ENCODE peak calls at places on chromosomes 6 and 20, in nine cellular contexts. D is tibial artery; J is GM23338; S is transverse colon; I is right cardiac atrium; W is BE2C; K is heart right ventricle; H is mammary epithelial cell; F is naive thymus-derived CD4-positive, alpha-beta T cell. O is an unnamed sample. For H3K27me3 and H3K4me1, the result is how much of the 10 kb centered on the place peaks cover.

GRCh38 chr6:113796040-113796439 is 61.1 kb upstream of the MARCKS start:
- DNase-seq in J (no peak), F (no peak), S (no peak), D (no peak), K (no peak), I (no peak), W (no peak), H (no peak), O (no peak)

GRCh38 chr6:127190552-127190951 is 72.1 kb downstream of the RSPO3 start:
- DNase-seq in S (no peak), D (no peak), J (peak), F (peak), W (no peak), H (no peak), I (no peak), K (no peak), O (peak)

GRCh38 chr6:157372501-157373280 is 8.3 kb upstream of the ZDHHC14 start:
- DNase-seq in H (no peak), D (no peak), S (no peak), K (no peak), J (no peak), F (no peak), W (no peak), I (no peak), O (no peak)

GRCh38 chr6:39625209-39625608 is 100.0 kb downstream of the KIF6 start:
- DNase-seq in J (no peak), D (no peak), I (no peak), W (no peak), F (no peak), K (no peak), H (no peak), S (no peak), O (no peak)

GRCh38 chr20:49424536-49424935 is 57.9 kb downstream of the KCNB1 start:
- DNase-seq in S (no peak), W (peak), F (no peak), I (no peak), J (peak), D (no peak), H (no peak), K (peak), O (no peak)

GRCh38 chr6:85460951-85461805 is 11.3 kb downstream of the NT5E start:
- DNase-seq in D (peak), I (no peak), H (peak), W (no peak), K (no peak), F (peak), J (no peak), S (no peak), O (no peak)

GRCh38 chr20:50029697-50030428 is 47.1 kb downstream of the SNAI1 start:
- DNase-seq in W (no peak), K (peak), D (peak), F (no peak), J (no peak), I (peak), H (peak), S (peak), O (peak)

GRCh38 chr20:49765846-49766541 is 46.6 kb upstream of the SLC9A8 start:
- DNase-seq in I (no peak), K (no peak), H (no peak), S (no peak), J (no peak), D (no peak), F (no peak), W (no peak), O (no peak)

GRCh38 chr6:161348628-161348994 is 74.8 kb upstream of the AGPAT4 start:
- DNase-seq in J (no peak), I (no peak), D (no peak), W (no peak), F (no peak), S (no peak), K (no peak), H (no peak), O (no peak)

GRCh38 chr20:38180781-38181180 is 15.7 kb upstream of the TGM2 start:
- DNase-seq in I (no peak), J (no peak), S (no peak), F (no peak), K (no peak), D (no peak), H (no peak), W (no peak), O (no peak)

GRCh38 chr6:52529311-52529710 is 47.5 kb downstream of the TRAM2 start:
- DNase-seq in I (no peak), K (no peak), D (no peak), W (no peak), S (peak), F (no peak), J (no peak), H (no peak), O (no peak)

GRCh38 chr6:52530351-52530750 is 46.5 kb downstream of the TRAM2 start:
- DNase-seq in H (no peak), S (no peak), F (no peak), K (no peak), W (no peak), J (no peak), I (no peak), D (no peak), O (no peak)

GRCh38 chr6:52533491-52533890 is 43.4 kb downstream of the TRAM2 start:
- DNase-seq in J (no peak), F (no peak), D (no peak), H (no peak), S (no peak), W (no peak), I (no peak), K (no peak), O (no peak)

GRCh38 chr6:52532457-52532856 is 44.4 kb downstream of the TRAM2 start:
- DNase-seq in W (no peak), H (no peak), K (no peak), I (no peak), S (no peak), D (no peak), J (no peak), F (no peak), O (no peak)

DNA sequence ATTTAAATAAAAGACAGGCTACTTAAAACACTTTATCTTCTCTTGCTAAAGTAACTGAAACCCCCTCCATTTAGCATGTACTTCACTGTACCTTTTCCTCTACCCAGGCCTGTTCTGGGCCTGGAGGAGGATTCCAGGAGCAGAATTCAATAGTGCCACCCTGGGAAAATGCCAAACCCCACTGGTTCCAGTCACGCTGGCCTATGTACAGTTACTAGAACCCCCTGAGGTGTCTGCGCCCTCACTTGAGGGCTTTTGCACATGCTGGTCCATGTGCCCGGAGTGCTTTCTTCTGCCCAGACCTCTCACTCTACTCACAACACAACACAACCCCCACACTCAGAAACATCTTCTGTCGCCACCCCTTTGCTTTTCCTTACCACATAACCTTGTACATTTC is 45.5 kb downstream of the TRAM2 start:
- DNase-seq in S (no peak), J (no peak), D (no peak), W (no peak), F (no peak), H (no peak), K (no peak), I (no peak), O (no peak)
- H3K27me3 ChIP-seq in S (under half), J (under half), D (under half), W (under half), F (under half), H (under half), K (under half), I (under half), O (under half)

GRCh38 chr20:46083101-46083500 is 6.7 kb downstream of the NCOA5 start:
- DNase-seq in K (no peak), J (no peak), H (no peak), F (no peak), D (no peak), S (no peak), I (no peak), W (no peak), O (no peak)
- H3K4me1 ChIP-seq in K (under half), J (under half), H (under half), F (under half), D (half or more), S (half or more), I (under half), W (under half), O (under half)

GRCh38 chr20:59993736-59994484 is 35.7 kb downstream of the CDH26 start:
- DNase-seq in W (no peak), F (no peak), J (peak), K (no peak), H (no peak), S (no peak), D (no peak), I (no peak), O (no peak)
- H3K4me3 ChIP-seq in W (no peak), F (no peak), J (peak), K (peak), H (no peak), S (no peak), D (no peak), I (peak), O (no peak)

GRCh38 chr20:2798814-2799213 is 1.6 kb downstream of the CPXM1 start:
- DNase-seq in I (no peak), J (peak), S (no peak), D (no peak), F (no peak), H (no peak), W (no peak), K (no peak), O (no peak)
- H3K27me3 ChIP-seq in I (under half), J (under half), S (half or more), D (under half), F (under half), H (under half), W (under half), K (half or more), O (under half)

DNA sequence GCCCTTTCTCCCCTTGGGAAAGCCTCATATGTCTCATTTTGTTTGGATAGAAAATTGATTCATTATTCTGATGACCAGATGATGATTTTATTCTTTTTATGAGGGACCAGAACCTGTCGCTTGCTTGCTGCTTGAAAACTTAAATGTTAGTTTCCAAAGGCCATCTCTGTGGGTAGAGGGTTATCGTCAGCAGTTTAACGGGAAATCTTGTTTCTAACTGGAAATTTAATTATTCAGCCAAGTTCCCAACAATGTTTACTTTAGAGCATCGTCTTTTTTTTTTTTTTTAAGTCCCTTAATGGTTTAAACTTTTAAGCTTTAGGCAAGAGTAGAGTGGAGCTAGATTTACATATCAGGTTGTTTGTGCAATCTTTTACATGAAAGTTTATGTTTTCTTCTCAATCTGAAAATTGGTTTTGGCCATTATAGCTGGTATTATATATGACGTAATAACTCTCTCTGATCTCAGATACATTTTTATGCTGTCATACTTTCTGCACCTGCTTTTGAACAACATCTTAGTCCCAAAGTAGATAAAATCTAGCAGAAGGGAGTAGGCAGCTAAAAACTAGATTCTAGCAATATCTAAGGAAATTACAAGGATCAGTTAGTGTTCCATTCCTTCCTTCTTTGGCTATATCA is 93.9 kb downstream of the FOXO3 start:
- DNase-seq in S (no peak), J (no peak), H (no peak), F (no peak), D (no peak), K (no peak), I (no peak), W (no peak), O (no peak)
- H3K4me1 ChIP-seq in S (half or more), J (under half), H (half or more), F (under half), D (half or more), K (under half), I (under half), W (half or more), O (half or more)

DNA sequence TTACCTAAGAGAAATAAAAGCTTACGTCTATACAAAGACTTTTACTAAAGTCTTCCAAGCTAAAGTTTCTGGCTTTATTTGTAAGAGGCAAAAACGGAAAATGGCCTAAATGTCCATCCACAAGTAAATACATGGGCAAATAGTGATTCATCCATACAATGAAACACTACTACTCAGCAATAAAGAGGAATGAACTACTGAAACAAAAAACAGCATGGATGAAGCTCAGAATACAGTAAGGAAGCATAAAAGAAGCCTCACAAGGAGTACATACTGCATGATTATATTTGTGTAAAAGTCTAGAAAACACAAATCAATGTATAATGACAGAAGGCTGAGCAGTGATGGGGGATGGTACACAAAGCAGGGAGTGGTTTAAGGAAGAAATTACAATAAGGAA is 84.7 kb downstream of the F13A1 start:
- DNase-seq in F (no peak), S (no peak), H (no peak), D (no peak), W (no peak), I (no peak), J (no peak), K (no peak), O (no peak)
- H3K4me3 ChIP-seq in F (no peak), S (no peak), H (no peak), D (no peak), W (no peak), I (no peak), J (no peak), K (no peak), O (no peak)

DNA sequence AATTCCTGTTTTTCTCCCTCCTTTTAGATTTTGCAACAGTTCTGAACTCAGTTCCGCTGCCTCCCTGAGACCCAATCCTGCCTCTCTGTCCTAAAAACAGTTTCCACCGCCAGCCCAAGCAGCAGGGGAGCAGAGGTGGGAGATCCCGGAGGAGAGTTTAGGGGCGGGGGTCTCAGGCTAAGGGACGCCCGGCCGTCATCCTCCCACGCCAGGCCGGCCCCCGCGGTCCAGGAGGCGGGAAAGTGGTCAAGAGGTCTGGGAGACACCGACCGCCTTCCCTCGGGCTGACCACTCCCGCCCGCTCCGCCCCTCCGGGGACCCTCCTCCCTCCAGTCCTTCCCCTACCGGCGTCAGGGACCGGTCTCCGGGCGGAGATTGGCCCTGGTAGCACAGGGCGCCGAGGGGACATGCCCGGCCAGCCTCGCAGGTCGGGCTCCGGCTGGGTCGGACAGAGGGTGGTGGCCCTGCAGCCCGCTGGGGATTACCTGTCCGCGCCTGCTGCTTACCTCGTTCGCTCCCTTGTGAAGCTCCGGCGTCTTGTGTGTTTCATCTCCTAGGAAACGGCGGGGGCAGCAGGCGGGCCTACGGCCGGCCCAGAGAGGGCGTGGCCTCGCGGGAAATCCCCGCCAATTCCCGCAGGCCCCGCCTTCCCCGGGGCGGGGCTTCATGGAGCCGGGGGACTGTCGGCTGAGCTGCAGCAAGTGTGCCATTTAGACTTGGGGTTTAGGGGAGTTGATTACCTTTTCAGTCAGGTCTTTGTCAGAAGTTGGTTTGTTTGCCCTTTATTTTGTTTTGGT is at the start of gene MAK:
- DNase-seq in J (peak), I (peak), F (peak), H (peak), K (peak), S (peak), D (peak), W (peak), O (peak)
- H3K27me3 ChIP-seq in J (under half), I (under half), F (under half), H (under half), K (under half), S (half or more), D (under half), W (under half), O (under half)

GRCh38 chr6:111805511-111806181 is 67.6 kb downstream of the FYN start:
- DNase-seq in K (no peak), F (no peak), J (no peak), D (no peak), S (no peak), I (no peak), W (peak), H (peak), O (no peak)
- H3K4me1 ChIP-seq in K (under half), F (half or more), J (under half), D (under half), S (under half), I (under half), W (under half), H (under half), O (under half)

DNA sequence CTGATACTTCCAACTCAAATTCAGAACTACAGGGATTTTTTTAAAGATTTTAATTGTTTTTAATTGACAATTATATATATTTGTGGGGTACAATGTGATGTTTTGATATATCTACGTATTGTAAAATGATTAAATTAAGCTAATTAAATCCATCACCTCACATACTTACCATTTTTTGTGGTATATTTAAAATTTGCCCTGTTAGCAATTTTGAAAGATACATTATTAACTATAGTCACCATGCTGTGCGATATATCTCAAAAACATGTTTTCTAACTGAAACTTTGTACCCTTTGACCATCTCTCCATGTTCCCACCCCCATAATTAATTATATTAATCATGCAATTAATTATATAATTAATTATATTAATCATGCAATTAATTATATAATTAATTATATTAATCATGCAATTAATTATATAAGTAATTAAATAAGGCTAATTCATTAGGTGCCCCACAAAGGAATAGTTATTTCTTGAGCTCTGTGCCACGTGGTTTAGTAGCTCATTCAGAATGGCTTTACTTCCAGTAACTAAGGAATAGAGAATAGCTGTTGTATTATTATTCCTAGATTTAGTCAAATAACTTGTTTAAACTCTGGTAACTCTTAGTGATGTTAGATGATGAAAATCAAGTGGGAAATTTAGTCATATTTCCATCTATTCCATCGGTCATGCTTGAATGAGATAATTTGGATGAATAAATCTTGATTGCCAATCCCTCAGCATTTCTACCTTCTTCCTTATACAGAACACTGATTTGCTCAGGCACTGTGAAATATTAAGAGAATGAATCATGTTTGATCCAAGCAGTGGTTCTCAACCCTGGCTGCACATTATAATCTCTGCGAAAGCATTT is 25.1 kb downstream of the LOC128125822 start:
- DNase-seq in D (no peak), S (no peak), F (no peak), H (peak), W (no peak), J (no peak), I (no peak), K (no peak), O (no peak)
- H3K4me3 ChIP-seq in D (peak), S (no peak), F (peak), H (peak), W (peak), J (peak), I (peak), K (no peak), O (peak)

GRCh38 chr6:133834472-133835170 is 54.3 kb upstream of the TCF21 start:
- DNase-seq in H (no peak), W (no peak), J (no peak), D (no peak), K (no peak), I (no peak), F (no peak), S (no peak), O (no peak)
- H3K27me3 ChIP-seq in H (under half), W (under half), J (under half), D (under half), K (under half), I (under half), F (under half), S (under half), O (under half)